ENCODE peak calls at places on chromosome 16, in four cellular contexts. K, D, A and Y are unnamed samples.
A peak's percentile ranks its signal among the peaks of the same experiment; 100 is the strongest.

GRCh38 chr16:89697616-89698331 is 3.7 kb downstream of the SPATA2L start:
- DNase-seq in K (no peak), D (no peak), A (no peak), Y (no peak)

GRCh38 chr16:66426112-66427035 is 721 bp upstream of the BEAN1 start:
- DNase-seq in K (no peak), D (no peak), A (no peak), Y (no peak)

GRCh38 chr16:84918006-84918909 is 93.1 kb downstream of the ZDHHC7 start:
- DNase-seq in K (no peak), D (no peak), A (no peak), Y (no peak)

GRCh38 chr16:57131351-57131970 is 39.1 kb downstream of the CPNE2 start:
- DNase-seq in K (no peak), D (no peak), A (no peak), Y (no peak)

GRCh38 chr16:84040823-84041391 is 1.7 kb downstream of the SLC38A8 start:
- DNase-seq in K (peak; percentile 91), D (no peak), A (peak; percentile 42), Y (no peak)

GRCh38 chr16:4021070-4021779 is 95.0 kb downstream of the ADCY9 start:
- DNase-seq in K (no peak), D (no peak), A (peak; percentile 80), Y (no peak)

GRCh38 chr16:19011169-19011731 is 27.5 kb downstream of the TMC7 start:
- DNase-seq in K (no peak), D (no peak), A (no peak), Y (no peak)

GRCh38 chr16:54654429-54654828 is 276.2 kb upstream of the IRX5 start:
- DNase-seq in K (no peak), D (no peak), A (no peak), Y (no peak)

GRCh38 chr16:35184356-35184870 is 1725.0 kb downstream of the TP53TG3F start:
- DNase-seq in K (no peak), D (no peak), A (no peak), Y (no peak)

GRCh38 chr16:86508947-86509758 is 1.2 kb upstream of the FOXF1 start:
- DNase-seq in K (peak; percentile 81), D (no peak), A (peak; percentile 27), Y (no peak)

GRCh38 chr16:87366930-87367329 is 16.6 kb downstream of the FBXO31 start:
- DNase-seq in K (no peak), D (no peak), A (no peak), Y (no peak)

GRCh38 chr16:89026121-89026612 is 49.2 kb upstream of the CBFA2T3 start:
- DNase-seq in K (no peak), D (no peak), A (no peak), Y (no peak)

GRCh38 chr16:29688172-29688571 is 9.2 kb downstream of the QPRT start:
- DNase-seq in K (no peak), D (no peak), A (no peak), Y (no peak)

GRCh38 chr16:9090101-9090959 is 1.1 kb upstream of the HAPSTR1 start:
- DNase-seq in K (no peak), D (peak; percentile 45), A (no peak), Y (no peak)

GRCh38 chr16:56013962-56014552 is 138.9 kb upstream of the CES5A start:
- DNase-seq in K (peak; percentile 5), D (peak; percentile 78), A (peak; percentile 52), Y (no peak)

GRCh38 chr16:84749815-84750214 is 50.0 kb downstream of the USP10 start:
- DNase-seq in K (no peak), D (no peak), A (no peak), Y (no peak)

GRCh38 chr16:84916156-84916555 is 95.2 kb downstream of the ZDHHC7 start:
- DNase-seq in K (no peak), D (no peak), A (no peak), Y (no peak)

GRCh38 chr16:65574311-65574966 is 452.6 kb upstream of the CDH11 start:
- DNase-seq in K (no peak), D (no peak), A (no peak), Y (no peak)

GRCh38 chr16:27703545-27703944 is 153.6 kb downstream of the KATNIP start:
- DNase-seq in K (peak; percentile 43), D (no peak), A (no peak), Y (no peak)

GRCh38 chr16:4077083-4077714 is 39.0 kb downstream of the ADCY9 start:
- DNase-seq in K (no peak), D (no peak), A (no peak), Y (no peak)

GRCh38 chr16:12228607-12229499 is 252.3 kb downstream of the SNX29 start:
- DNase-seq in K (peak; percentile 86), D (peak; percentile 22), A (peak; percentile 65), Y (no peak)

GRCh38 chr16:79451196-79451816 is 149.2 kb downstream of the MAF start:
- DNase-seq in K (no peak), D (no peak), A (no peak), Y (no peak)

GRCh38 chr16:66551788-66552287 is 538 bp upstream of the CKLF start:
- DNase-seq in K (no peak), D (no peak), A (no peak), Y (no peak)

DNA sequence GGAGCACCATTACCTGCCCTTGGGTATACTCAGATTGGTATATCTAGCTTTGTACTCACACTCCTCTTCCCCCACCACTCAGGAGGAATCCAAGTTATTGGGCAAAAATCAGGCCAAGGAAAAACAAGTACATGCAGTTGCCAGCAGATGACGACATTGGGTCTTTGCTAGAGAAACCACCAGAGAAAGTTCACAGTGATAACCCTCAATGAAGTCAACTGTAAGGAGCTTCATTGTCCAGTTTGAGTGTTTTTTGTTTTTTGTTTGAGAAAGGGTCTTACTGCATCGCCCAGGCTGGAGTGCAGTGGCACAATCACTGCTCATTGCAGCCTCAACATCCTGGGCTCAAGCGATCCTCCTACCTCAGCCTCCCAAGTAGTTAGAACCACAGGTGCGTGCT is 34.6 kb upstream of the TOX3 start:
- DNase-seq in K (no peak), D (no peak), A (no peak), Y (no peak)
- TF ChIP-seq CTCF in K (no peak), D (peak; percentile 27), A (no peak), Y (peak; percentile 23)

GRCh38 chr16:82899731-82900454 is 273.1 kb downstream of the CDH13 start:
- DNase-seq in K (peak; percentile 50), D (no peak), A (no peak), Y (no peak)
- TF ChIP-seq CTCF in K (no peak), D (no peak), A (no peak), Y (no peak)

GRCh38 chr16:75420987-75421819 is 12.1 kb downstream of the CFDP1 start:
- DNase-seq in K (peak; percentile 51), D (peak; percentile 27), A (peak; percentile 58), Y (no peak)
- TF ChIP-seq CTCF in K (no peak), D (no peak), A (no peak), Y (no peak)

GRCh38 chr16:31331807-31332301 is 23.1 kb upstream of the ITGAX start:
- DNase-seq in K (no peak), D (no peak), A (no peak), Y (no peak)

GRCh38 chr16:31334934-31335333 is 20.0 kb upstream of the ITGAX start:
- DNase-seq in K (no peak), D (no peak), A (no peak), Y (no peak)

GRCh38 chr16:31332544-31332943 is 22.4 kb upstream of the ITGAX start:
- DNase-seq in K (no peak), D (no peak), A (no peak), Y (no peak)

GRCh38 chr16:31335431-31335830 is 19.5 kb upstream of the ITGAX start:
- DNase-seq in K (no peak), D (no peak), A (no peak), Y (no peak)

DNA sequence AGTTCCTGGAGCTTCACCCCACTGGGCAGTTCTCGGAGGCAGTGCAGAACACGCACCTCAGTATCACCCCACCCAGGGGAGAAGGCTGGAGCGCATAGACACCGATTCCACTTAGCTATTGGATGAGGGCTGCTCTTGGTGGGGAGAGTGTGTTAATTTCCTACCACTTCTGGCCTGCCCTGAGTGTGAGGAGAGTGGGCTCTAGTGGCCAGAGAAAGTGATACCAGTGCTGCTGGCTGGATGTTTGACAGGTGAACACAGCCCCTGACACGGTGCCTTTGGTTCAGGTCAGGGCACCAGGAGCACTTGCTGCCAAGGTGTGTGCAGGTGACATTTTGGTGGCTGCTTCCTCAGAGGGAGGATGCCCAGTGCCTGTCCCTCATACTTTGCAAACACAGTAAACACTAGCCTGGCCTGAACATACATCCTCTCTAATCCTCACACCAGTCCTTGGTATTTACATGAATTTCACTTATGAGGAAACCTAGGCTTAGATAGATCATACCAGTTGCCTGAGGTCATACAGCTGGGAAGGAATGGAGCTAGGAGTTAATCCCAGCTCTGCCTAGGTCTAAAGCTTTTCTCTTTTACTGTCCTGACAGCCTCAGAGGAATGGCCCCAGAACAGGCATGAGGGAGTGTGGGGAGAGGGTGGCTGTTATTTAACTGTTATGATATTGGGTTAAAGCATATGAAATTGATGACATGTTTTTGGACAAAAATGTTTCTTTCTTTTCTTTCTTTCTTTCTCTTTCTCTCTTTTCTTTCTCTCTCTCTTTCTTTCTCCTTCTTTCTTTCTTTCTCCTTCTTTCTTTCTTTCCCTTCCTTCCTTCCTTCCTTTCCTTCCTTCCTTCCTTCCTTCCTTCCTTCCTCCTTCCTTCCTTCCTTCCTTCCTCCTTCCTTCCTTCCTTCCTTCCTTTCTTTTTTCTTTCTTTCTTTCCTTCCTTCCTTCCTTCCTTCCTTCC is 21.0 kb upstream of the ITGAX start:
- DNase-seq in K (peak; percentile 6), D (no peak), A (peak; percentile 57), Y (no peak)
- TF ChIP-seq CTCF in K (peak; percentile 16), D (peak; percentile 51), A (peak; percentile 70), Y (peak; percentile 20)

GRCh38 chr16:686459-687260 is 2.5 kb upstream of the JMJD8 start:
- DNase-seq in K (no peak), D (no peak), A (no peak), Y (no peak)

GRCh38 chr16:684067-684794 is at the start of gene JMJD8:
- DNase-seq in K (peak; percentile 94), D (peak; percentile 91), A (peak; percentile 99), Y (peak; percentile 99)

GRCh38 chr16:684961-685696 is 995 bp upstream of the JMJD8 start:
- DNase-seq in K (no peak), D (no peak), A (no peak), Y (no peak)

GRCh38 chr16:687499-687898 is 2.7 kb downstream of the WDR24 start:
- DNase-seq in K (no peak), D (no peak), A (no peak), Y (no peak)

DNA sequence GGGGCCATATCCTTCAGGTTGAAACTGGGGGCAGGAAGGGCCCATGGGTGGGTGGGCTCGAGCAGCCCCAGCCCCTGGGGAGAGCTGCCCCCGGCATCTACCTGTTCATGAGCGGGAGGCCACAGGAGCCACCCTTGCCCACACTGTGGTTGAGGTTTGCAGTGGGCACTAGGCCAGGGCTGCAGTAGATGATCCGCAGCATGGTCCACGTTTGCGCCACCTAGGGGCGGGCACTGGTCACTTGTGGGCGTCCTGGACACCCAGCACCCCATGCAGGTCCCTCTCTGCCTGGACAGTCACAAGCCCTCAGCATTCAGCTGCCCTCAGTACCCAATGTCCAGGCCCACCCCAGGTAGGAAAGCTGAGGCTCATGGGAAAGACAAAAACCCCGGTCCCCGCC is 1.8 kb upstream of the JMJD8 start:
- DNase-seq in K (peak; percentile 40), D (no peak), A (peak; percentile 65), Y (no peak)
- TF ChIP-seq CTCF in K (peak; percentile 46), D (peak; percentile 52), A (peak; percentile 71), Y (peak; percentile 43)